ENCODE peak calls at places on chromosomes 13 and 19, in ten cellular contexts. One of them, this sample, is unnamed.

GRCh38 chr19:53537523-53538377 is at the start of gene ZNF331:
- DNase-seq in left cardiac atrium: peak
- DNase-seq in activated naive CD4-positive, alpha-beta T cell treated with Interleukin-2 at 50 U/mL for 16 hours: peak
- DNase-seq in HTR-8/SVneo: peak
- DNase-seq in transverse colon: peak
- DNase-seq in activated T-helper 2 cell treated with anti-CD3 and anti-CD28 coated beads, Interferon-gamma antibody, Interleukin-2, Interleukin-4, amounts not matched to agents 10 μg/mL and 5 μg/mL and 100 μg/mL, durations not matched to agents 14 hours and 24 hours and 36 hours: peak
- DNase-seq in mammary epithelial cell: peak
- DNase-seq in GM10248: peak
- DNase-seq in iPS DF 6.9: no peak
- DNase-seq in RPMI8226: peak
- DNase-seq in this sample: peak

GRCh38 chr13:112213467-112214245 is 146.7 kb downstream of the SOX1 start:
- DNase-seq in left cardiac atrium: no peak
- DNase-seq in activated naive CD4-positive, alpha-beta T cell treated with Interleukin-2 at 50 U/mL for 16 hours: no peak
- DNase-seq in HTR-8/SVneo: no peak
- DNase-seq in transverse colon: peak
- DNase-seq in activated T-helper 2 cell treated with anti-CD3 and anti-CD28 coated beads, Interferon-gamma antibody, Interleukin-2, Interleukin-4, amounts not matched to agents 10 μg/mL and 5 μg/mL and 100 μg/mL, durations not matched to agents 14 hours and 24 hours and 36 hours: no peak
- DNase-seq in mammary epithelial cell: no peak
- DNase-seq in GM10248: no peak
- DNase-seq in iPS DF 6.9: no peak
- DNase-seq in RPMI8226: peak
- DNase-seq in this sample: no peak

GRCh38 chr13:80235559-80236296 is 105.2 kb downstream of the SPRY2 start:
- DNase-seq in left cardiac atrium: no peak
- DNase-seq in activated naive CD4-positive, alpha-beta T cell treated with Interleukin-2 at 50 U/mL for 16 hours: no peak
- DNase-seq in HTR-8/SVneo: no peak
- DNase-seq in transverse colon: peak
- DNase-seq in activated T-helper 2 cell treated with anti-CD3 and anti-CD28 coated beads, Interferon-gamma antibody, Interleukin-2, Interleukin-4, amounts not matched to agents 10 μg/mL and 5 μg/mL and 100 μg/mL, durations not matched to agents 14 hours and 24 hours and 36 hours: no peak
- DNase-seq in mammary epithelial cell: peak
- DNase-seq in GM10248: no peak
- DNase-seq in iPS DF 6.9: no peak
- DNase-seq in RPMI8226: no peak
- DNase-seq in this sample: no peak

GRCh38 chr13:46663644-46664043 is 110.7 kb downstream of the LRCH1 start:
- DNase-seq in left cardiac atrium: no peak
- DNase-seq in activated naive CD4-positive, alpha-beta T cell treated with Interleukin-2 at 50 U/mL for 16 hours: no peak
- DNase-seq in HTR-8/SVneo: no peak
- DNase-seq in transverse colon: no peak
- DNase-seq in activated T-helper 2 cell treated with anti-CD3 and anti-CD28 coated beads, Interferon-gamma antibody, Interleukin-2, Interleukin-4, amounts not matched to agents 10 μg/mL and 5 μg/mL and 100 μg/mL, durations not matched to agents 14 hours and 24 hours and 36 hours: no peak
- DNase-seq in mammary epithelial cell: no peak
- DNase-seq in GM10248: no peak
- DNase-seq in iPS DF 6.9: no peak
- DNase-seq in RPMI8226: no peak
- DNase-seq in this sample: no peak

GRCh38 chr19:3577741-3578344 is 5.1 kb downstream of the HMG20B start:
- DNase-seq in left cardiac atrium: no peak
- DNase-seq in activated naive CD4-positive, alpha-beta T cell treated with Interleukin-2 at 50 U/mL for 16 hours: no peak
- DNase-seq in HTR-8/SVneo: no peak
- DNase-seq in transverse colon: peak
- DNase-seq in activated T-helper 2 cell treated with anti-CD3 and anti-CD28 coated beads, Interferon-gamma antibody, Interleukin-2, Interleukin-4, amounts not matched to agents 10 μg/mL and 5 μg/mL and 100 μg/mL, durations not matched to agents 14 hours and 24 hours and 36 hours: no peak
- DNase-seq in mammary epithelial cell: no peak
- DNase-seq in GM10248: no peak
- DNase-seq in iPS DF 6.9: no peak
- DNase-seq in RPMI8226: no peak
- DNase-seq in this sample: no peak

GRCh38 chr19:2461751-2462634 is 5.2 kb upstream of the LMNB2 start:
- DNase-seq in left cardiac atrium: peak
- DNase-seq in activated naive CD4-positive, alpha-beta T cell treated with Interleukin-2 at 50 U/mL for 16 hours: peak
- DNase-seq in HTR-8/SVneo: peak
- DNase-seq in transverse colon: peak
- DNase-seq in activated T-helper 2 cell treated with anti-CD3 and anti-CD28 coated beads, Interferon-gamma antibody, Interleukin-2, Interleukin-4, amounts not matched to agents 10 μg/mL and 5 μg/mL and 100 μg/mL, durations not matched to agents 14 hours and 24 hours and 36 hours: peak
- DNase-seq in mammary epithelial cell: peak
- DNase-seq in GM10248: peak
- DNase-seq in iPS DF 6.9: no peak
- DNase-seq in RPMI8226: peak
- DNase-seq in this sample: peak

GRCh38 chr19:10328558-10329429 is 4.5 kb downstream of the RAVER1 start:
- DNase-seq in left cardiac atrium: no peak
- DNase-seq in activated naive CD4-positive, alpha-beta T cell treated with Interleukin-2 at 50 U/mL for 16 hours: no peak
- DNase-seq in HTR-8/SVneo: no peak
- DNase-seq in transverse colon: no peak
- DNase-seq in activated T-helper 2 cell treated with anti-CD3 and anti-CD28 coated beads, Interferon-gamma antibody, Interleukin-2, Interleukin-4, amounts not matched to agents 10 μg/mL and 5 μg/mL and 100 μg/mL, durations not matched to agents 14 hours and 24 hours and 36 hours: no peak
- DNase-seq in mammary epithelial cell: no peak
- DNase-seq in GM10248: no peak
- DNase-seq in iPS DF 6.9: no peak
- DNase-seq in RPMI8226: no peak
- DNase-seq in this sample: no peak

GRCh38 chr19:44278181-44278690 is 18.6 kb downstream of the ZNF233 start:
- DNase-seq in left cardiac atrium: no peak
- DNase-seq in activated naive CD4-positive, alpha-beta T cell treated with Interleukin-2 at 50 U/mL for 16 hours: no peak
- DNase-seq in HTR-8/SVneo: no peak
- DNase-seq in transverse colon: no peak
- DNase-seq in activated T-helper 2 cell treated with anti-CD3 and anti-CD28 coated beads, Interferon-gamma antibody, Interleukin-2, Interleukin-4, amounts not matched to agents 10 μg/mL and 5 μg/mL and 100 μg/mL, durations not matched to agents 14 hours and 24 hours and 36 hours: no peak
- DNase-seq in mammary epithelial cell: peak
- DNase-seq in GM10248: no peak
- DNase-seq in iPS DF 6.9: no peak
- DNase-seq in RPMI8226: no peak
- DNase-seq in this sample: no peak

GRCh38 chr13:24071016-24071415 is 89.5 kb upstream of the SPATA13 start:
- DNase-seq in left cardiac atrium: no peak
- DNase-seq in activated naive CD4-positive, alpha-beta T cell treated with Interleukin-2 at 50 U/mL for 16 hours: no peak
- DNase-seq in HTR-8/SVneo: no peak
- DNase-seq in transverse colon: no peak
- DNase-seq in activated T-helper 2 cell treated with anti-CD3 and anti-CD28 coated beads, Interferon-gamma antibody, Interleukin-2, Interleukin-4, amounts not matched to agents 10 μg/mL and 5 μg/mL and 100 μg/mL, durations not matched to agents 14 hours and 24 hours and 36 hours: no peak
- DNase-seq in mammary epithelial cell: no peak
- DNase-seq in GM10248: no peak
- DNase-seq in iPS DF 6.9: no peak
- DNase-seq in RPMI8226: no peak
- DNase-seq in this sample: no peak

GRCh38 chr19:17103177-17103576 is 27.6 kb downstream of the MYO9B start:
- DNase-seq in left cardiac atrium: no peak
- DNase-seq in activated naive CD4-positive, alpha-beta T cell treated with Interleukin-2 at 50 U/mL for 16 hours: no peak
- DNase-seq in HTR-8/SVneo: no peak
- DNase-seq in transverse colon: peak
- DNase-seq in activated T-helper 2 cell treated with anti-CD3 and anti-CD28 coated beads, Interferon-gamma antibody, Interleukin-2, Interleukin-4, amounts not matched to agents 10 μg/mL and 5 μg/mL and 100 μg/mL, durations not matched to agents 14 hours and 24 hours and 36 hours: no peak
- DNase-seq in mammary epithelial cell: peak
- DNase-seq in GM10248: no peak
- DNase-seq in iPS DF 6.9: peak
- DNase-seq in RPMI8226: no peak
- DNase-seq in this sample: no peak

GRCh38 chr13:82688400-82688999 is 1193.8 kb downstream of the SLITRK1 start:
- DNase-seq in left cardiac atrium: no peak
- DNase-seq in activated naive CD4-positive, alpha-beta T cell treated with Interleukin-2 at 50 U/mL for 16 hours: no peak
- DNase-seq in HTR-8/SVneo: no peak
- DNase-seq in transverse colon: no peak
- DNase-seq in activated T-helper 2 cell treated with anti-CD3 and anti-CD28 coated beads, Interferon-gamma antibody, Interleukin-2, Interleukin-4, amounts not matched to agents 10 μg/mL and 5 μg/mL and 100 μg/mL, durations not matched to agents 14 hours and 24 hours and 36 hours: no peak
- DNase-seq in mammary epithelial cell: peak
- DNase-seq in GM10248: no peak
- DNase-seq in iPS DF 6.9: no peak
- DNase-seq in RPMI8226: peak
- DNase-seq in this sample: no peak

GRCh38 chr19:19642506-19643157 is 825 bp downstream of the GMIP start:
- DNase-seq in left cardiac atrium: no peak
- DNase-seq in activated naive CD4-positive, alpha-beta T cell treated with Interleukin-2 at 50 U/mL for 16 hours: peak
- DNase-seq in HTR-8/SVneo: no peak
- DNase-seq in transverse colon: peak
- DNase-seq in activated T-helper 2 cell treated with anti-CD3 and anti-CD28 coated beads, Interferon-gamma antibody, Interleukin-2, Interleukin-4, amounts not matched to agents 10 μg/mL and 5 μg/mL and 100 μg/mL, durations not matched to agents 14 hours and 24 hours and 36 hours: peak
- DNase-seq in mammary epithelial cell: no peak
- DNase-seq in GM10248: peak
- DNase-seq in iPS DF 6.9: no peak
- DNase-seq in RPMI8226: no peak
- DNase-seq in this sample: peak

This sample was measured in activated CD4-positive, alpha-beta memory T cell treated with anti-CD3 and anti-CD28 coated beads, Interleukin-2, amount 10 ng/mL, durations not matched to agents 7 days and 5 days.